ENCODE peak calls at places on chromosomes 11 and 22, in nine cellular contexts. U is activated CD8-positive, alpha-beta memory T cell treated with anti-CD3 and anti-CD28 coated beads, Interleukin-2, amount 50 U/mL, for 48 hours; O is LHCN-M2; X is endothelial cell; N is neuronal stem cell; H is stimulated activated CD4-positive, alpha-beta T cell treated with anti-CD3 and anti-CD28 coated beads, Interleukin-1b, Interleukin-23, amount 100 ng/mL, for 24 hours; R is neural progenitor cell; W is NCI-H2081; Z is activated T-cell treated with anti-CD3 and anti-CD28 coated beads, Interleukin-2, amount 50 U/mL, for 72 hours. F is an unnamed sample.

GRCh38 chr22:44913198-44913983 is 96.4 kb downstream of the PHF21B start:
- DNase-seq in Z (no peak), O (no peak), R (no peak), W (no peak), U (no peak), N (no peak), X (no peak), H (no peak), F (no peak)

GRCh38 chr11:75565221-75565814 is 3.3 kb downstream of the SERPINH1 start:
- DNase-seq in W (no peak), R (no peak), H (no peak), U (no peak), X (no peak), N (no peak), Z (no peak), O (peak; percentile 83), F (no peak)

GRCh38 chr11:114987171-114987760 is 308.9 kb downstream of the NXPE2 start:
- DNase-seq in U (no peak), X (no peak), R (peak; percentile 32), Z (no peak), N (no peak), W (no peak), O (no peak), H (no peak), F (no peak)

GRCh38 chr11:2801711-2802388 is 83.7 kb downstream of the CDKN1C start:
- DNase-seq in W (no peak), O (no peak), Z (no peak), H (no peak), N (no peak), R (no peak), X (no peak), U (peak; percentile 44), F (no peak)

GRCh38 chr22:25833091-25833490 is 91.1 kb downstream of the MYO18B start:
- DNase-seq in X (no peak), O (no peak), H (no peak), U (no peak), R (no peak), W (no peak), N (no peak), Z (no peak), F (no peak)

GRCh38 chr11:102705626-102706025 is at the start of gene MMP27:
- DNase-seq in H (no peak), O (no peak), R (no peak), W (no peak), U (no peak), Z (no peak), N (no peak), X (no peak), F (no peak)

GRCh38 chr11:99015634-99016454 is 4.9 kb upstream of the CNTN5 start:
- DNase-seq in X (no peak), Z (no peak), W (peak; percentile 62), N (peak; percentile 42), U (no peak), R (peak; percentile 67), O (peak; percentile 38), H (no peak), F (peak; percentile 71)

GRCh38 chr11:92964471-92964870 is 5.0 kb upstream of the MTNR1B start:
- DNase-seq in X (no peak), W (no peak), R (no peak), N (no peak), O (no peak), Z (no peak), U (no peak), H (no peak), F (no peak)

GRCh38 chr11:70521475-70522260 is 123.3 kb downstream of the CTTN start:
- DNase-seq in Z (no peak), O (no peak), X (no peak), U (no peak), W (no peak), R (peak; percentile 51), H (no peak), N (no peak), F (no peak)